ENCODE peak calls at places on chromosomes 1 and 21, in nine cellular contexts. G, O, C, Y, I, K, L, J and M are unnamed samples.

GRCh38 chr1:3186526-3186921 is 117.5 kb downstream of the PRDM16 start:
- DNase-seq in O (peak; percentile 90), G (no peak), J (peak; percentile 87), Y (peak; percentile 91), I (no peak), K (peak; percentile 82), L (no peak), C (peak; percentile 73), M (peak; percentile 15)

GRCh38 chr1:22628698-22629444 is 7.6 kb upstream of the C1QA start:
- DNase-seq in G (no peak), K (no peak), Y (no peak), J (no peak), O (no peak), I (no peak), L (no peak), C (no peak), M (no peak)

GRCh38 chr1:206953126-206953525 is 6.9 kb upstream of the PIGR start:
- DNase-seq in O (no peak), Y (no peak), C (no peak), I (peak; percentile 89), K (no peak), L (no peak), G (no peak), J (no peak), M (no peak)

GRCh38 chr1:206635080-206635982 is at the start of gene DYRK3:
- DNase-seq in C (peak; percentile 97), K (peak; percentile 96), O (peak; percentile 68), L (peak; percentile 98), G (peak; percentile 71), I (peak; percentile 96), Y (peak; percentile 94), J (peak; percentile 93), M (peak; percentile 97)

GRCh38 chr1:156390409-156391144 is 21.6 kb downstream of the RHBG start:
- DNase-seq in Y (no peak), K (no peak), C (no peak), J (no peak), I (no peak), O (no peak), G (no peak), L (no peak), M (no peak)

GRCh38 chr1:233105225-233105624 is 154.8 kb downstream of the NTPCR start:
- DNase-seq in L (peak; percentile 87), G (no peak), O (no peak), I (no peak), C (no peak), J (no peak), K (no peak), Y (no peak), M (no peak)

GRCh38 chr1:186078245-186078644 is 296.8 kb downstream of the TPR start:
- DNase-seq in I (no peak), Y (no peak), G (peak; percentile 28), K (no peak), O (no peak), J (no peak), C (no peak), L (peak; percentile 57), M (no peak)

GRCh38 chr1:230832466-230832865 is 35.9 kb downstream of the C1orf198 start:
- DNase-seq in C (no peak), I (no peak), K (no peak), Y (no peak), G (no peak), J (no peak), L (peak; percentile 47), O (no peak), M (peak; percentile 45)

GRCh38 chr1:28258628-28259251 is 578 bp upstream of the SESN2 start:
- DNase-seq in K (no peak), C (no peak), Y (no peak), O (no peak), L (no peak), J (no peak), G (no peak), I (no peak), M (peak; percentile 51)

GRCh38 chr21:46425566-46425965 is 33.1 kb upstream of the DIP2A start:
- DNase-seq in C (no peak), G (no peak), J (no peak), K (no peak), O (no peak), Y (no peak), L (no peak), I (peak; percentile 62), M (no peak)
- H3K36me3 ChIP-seq in C (no peaks in the 10 kb centered on the region), G (peaks cover 16% of the 10 kb centered on the region), J (peaks cover 34% of the 10 kb centered on the region), K (peaks cover 84% of the 10 kb centered on the region), O (peaks cover 33% of the 10 kb centered on the region), Y (peaks cover 82% of the 10 kb centered on the region), L (peaks cover 56% of the 10 kb centered on the region), I (peaks cover 12% of the 10 kb centered on the region), M (peaks cover 72% of the 10 kb centered on the region)

DNA sequence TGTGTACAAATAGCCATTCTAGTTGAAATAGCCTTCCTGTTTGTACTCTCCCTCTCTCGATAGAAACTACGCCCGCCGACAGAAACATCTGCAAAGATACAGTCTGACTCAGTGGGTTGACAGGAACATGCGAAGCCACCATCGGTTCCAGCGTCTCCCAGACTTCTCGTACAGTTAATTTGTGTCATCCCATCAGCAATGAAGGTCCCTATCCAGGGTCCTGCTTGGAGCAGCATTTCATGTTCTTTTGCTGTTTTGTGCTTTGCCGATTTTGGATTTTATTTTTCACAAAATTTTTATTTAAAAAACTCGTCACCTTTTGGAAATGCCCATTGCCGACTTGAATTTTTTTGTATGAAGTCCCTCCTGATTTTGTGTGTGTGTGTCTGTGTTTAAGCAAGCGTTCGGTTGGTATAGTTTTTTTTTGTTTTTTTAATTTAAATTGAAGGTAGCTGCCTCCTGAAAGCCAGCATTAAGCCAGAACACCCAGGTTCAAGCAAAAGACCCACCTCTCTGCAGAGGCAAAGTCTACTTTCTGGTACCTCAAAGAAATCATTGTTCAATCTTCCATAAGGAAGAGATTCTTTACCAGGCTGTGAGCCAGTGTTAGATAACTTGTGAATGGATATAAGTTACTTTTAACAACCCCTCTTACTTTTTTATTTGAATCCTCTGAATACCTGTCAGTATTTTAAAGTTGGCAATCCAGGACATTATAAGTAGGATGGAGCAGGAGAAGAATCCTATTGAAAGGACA is 14.7 kb downstream of the FNDC5 start:
- DNase-seq in J (no peak), L (no peak), O (no peak), I (no peak), C (no peak), G (no peak), K (no peak), Y (no peak), M (no peak)
- H3K36me3 ChIP-seq in J (peaks cover 19% of the 10 kb centered on the region), L (peaks cover 60% of the 10 kb centered on the region), O (peaks cover 24% of the 10 kb centered on the region), I (no peaks in the 10 kb centered on the region), C (peaks cover 3% of the 10 kb centered on the region), G (peaks cover 2% of the 10 kb centered on the region), K (peaks cover 70% of the 10 kb centered on the region), Y (peaks cover 94% of the 10 kb centered on the region), M (peaks cover 59% of the 10 kb centered on the region)

DNA sequence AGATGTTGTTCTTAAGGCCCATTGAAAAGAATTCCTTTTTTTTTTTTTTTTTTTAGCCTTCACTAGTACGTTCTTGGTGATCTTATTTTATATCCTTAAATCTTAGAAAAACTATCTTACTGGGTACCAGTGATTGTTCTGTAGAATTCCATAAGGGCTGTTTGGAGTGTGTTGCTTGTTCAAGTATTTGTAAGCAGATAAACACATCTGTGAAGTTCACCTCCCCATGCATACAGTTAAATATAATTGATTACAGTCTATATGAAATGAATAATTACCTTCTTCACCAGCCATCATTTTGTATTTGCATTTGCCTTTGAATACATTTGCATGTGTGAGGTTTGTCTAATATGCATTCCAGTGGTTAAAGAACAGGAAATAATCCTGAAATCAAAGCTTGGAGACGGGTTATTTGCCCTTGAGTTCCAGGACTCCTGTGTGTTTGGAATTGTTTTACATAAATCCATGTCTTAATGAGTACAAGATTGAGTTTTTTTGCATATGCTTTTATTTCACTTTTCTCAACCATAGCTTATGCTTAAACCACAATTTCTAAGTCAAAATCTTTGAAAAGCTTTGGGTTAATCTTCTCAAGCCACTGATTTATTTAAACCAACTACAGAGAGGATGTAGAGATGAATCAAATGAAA is 73.1 kb downstream of the VPS13D start:
- DNase-seq in G (no peak), L (no peak), Y (no peak), O (no peak), C (no peak), I (no peak), J (no peak), K (no peak), M (no peak)
- H3K36me3 ChIP-seq in G (peaks cover 4% of the 10 kb centered on the region), L (peaks cover 93% of the 10 kb centered on the region), Y (peaks cover 100% of the 10 kb centered on the region), O (peaks cover 19% of the 10 kb centered on the region), C (no peaks in the 10 kb centered on the region), I (peaks cover 4% of the 10 kb centered on the region), J (peaks cover 12% of the 10 kb centered on the region), K (peaks cover 83% of the 10 kb centered on the region), M (peaks cover 45% of the 10 kb centered on the region)

DNA sequence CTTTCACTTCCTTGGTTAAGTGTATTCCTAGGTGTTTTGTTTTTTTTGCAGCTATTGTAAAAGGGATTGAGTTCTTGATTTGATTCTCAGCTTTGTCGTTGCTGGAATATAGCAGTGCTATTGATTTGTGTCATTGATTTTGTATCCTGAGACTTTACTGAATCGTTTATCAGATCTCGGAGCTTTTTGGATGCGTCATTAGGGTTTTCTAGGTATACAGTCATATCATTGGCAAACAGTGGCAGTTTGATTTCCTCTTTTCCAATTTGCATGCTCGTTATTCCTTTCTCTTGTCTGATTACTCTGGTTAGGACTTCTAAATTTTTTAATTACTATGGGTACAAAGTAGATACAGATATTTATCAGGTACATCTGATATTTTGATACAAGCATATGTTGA is 75.4 kb downstream of the SLC35A3 start:
- DNase-seq in C (no peak), L (no peak), O (no peak), Y (no peak), K (no peak), J (no peak), G (no peak), I (no peak), M (no peak)
- H3K36me3 ChIP-seq in C (no peaks in the 10 kb centered on the region), L (peaks cover 7% of the 10 kb centered on the region), O (no peaks in the 10 kb centered on the region), Y (peaks cover 4% of the 10 kb centered on the region), K (no peaks in the 10 kb centered on the region), J (peaks cover 3% of the 10 kb centered on the region), G (no peaks in the 10 kb centered on the region), I (no peaks in the 10 kb centered on the region), M (peaks cover 17% of the 10 kb centered on the region)

DNA sequence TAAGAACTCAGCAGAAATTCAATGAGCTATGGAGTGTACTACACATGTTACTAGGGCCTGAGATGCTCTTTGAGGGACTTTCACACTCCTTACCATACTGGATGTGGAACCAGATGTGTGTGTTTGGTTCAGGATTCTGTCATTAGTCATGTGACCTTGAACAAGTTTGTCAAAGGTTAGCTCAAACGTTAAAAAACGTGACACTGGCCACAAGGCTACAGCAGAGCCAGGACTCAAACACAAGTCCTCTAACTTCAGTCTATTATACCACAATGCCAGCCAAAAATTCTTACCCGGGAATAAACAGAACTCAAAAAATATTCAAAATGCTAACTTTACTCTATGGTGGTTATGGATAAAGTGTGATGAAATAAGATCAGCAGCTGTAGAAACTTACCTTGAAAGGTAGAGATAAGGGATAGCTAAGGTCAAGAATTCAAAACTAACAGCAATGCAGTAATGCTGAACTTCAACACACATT is 233.7 kb downstream of the SLC45A1 start:
- DNase-seq in K (no peak), Y (no peak), J (no peak), I (no peak), G (no peak), L (no peak), C (peak; percentile 44), O (no peak), M (no peak)
- H3K36me3 ChIP-seq in K (peaks cover 5% of the 10 kb centered on the region), Y (peaks cover 21% of the 10 kb centered on the region), J (no peaks in the 10 kb centered on the region), I (no peaks in the 10 kb centered on the region), G (peaks cover 5% of the 10 kb centered on the region), L (peaks cover 9% of the 10 kb centered on the region), C (no peaks in the 10 kb centered on the region), O (no peaks in the 10 kb centered on the region), M (no peaks in the 10 kb centered on the region)